ENCODE peak calls at places on chromosome 12, in five cellular contexts. M is tibial nerve, D is mammary epithelial cell, Z is A673, E is lower lobe of right lung. Y is an unnamed sample.

GRCh38 chr12:28759334-28759733 is 389.7 kb upstream of the FAR2 start:
- DNase-seq in M (no peak), D (peak; percentile 97), Z (peak; percentile 1), E (no peak), Y (peak; percentile 99)

GRCh38 chr12:70275045-70275444 is 31.8 kb downstream of the CNOT2 start:
- DNase-seq in M (no peak), D (no peak), Z (no peak), E (no peak), Y (no peak)

GRCh38 chr12:80320121-80320678 is 123.8 kb upstream of the PTPRQ start:
- DNase-seq in M (no peak), D (no peak), Z (no peak), E (no peak), Y (no peak)

GRCh38 chr12:49954863-49955830 is 4.6 kb downstream of the AQP2 start:
- DNase-seq in M (no peak), D (no peak), Z (no peak), E (no peak), Y (no peak)

GRCh38 chr12:76028649-76029277 is 2.8 kb downstream of the PHLDA1 start:
- DNase-seq in M (no peak), D (no peak), Z (no peak), E (no peak), Y (no peak)

GRCh38 chr12:54159140-54159539 is 29.6 kb downstream of the SMUG1 start:
- DNase-seq in M (no peak), D (peak; percentile 17), Z (no peak), E (no peak), Y (peak; percentile 13)

GRCh38 chr12:22262309-22262708 is 72.2 kb downstream of the ST8SIA1 start:
- DNase-seq in M (no peak), D (no peak), Z (no peak), E (no peak), Y (no peak)

GRCh38 chr12:10121278-10121677 is 8.7 kb downstream of the CLEC7A start:
- DNase-seq in M (no peak), D (no peak), Z (no peak), E (no peak), Y (no peak)

GRCh38 chr12:52335598-52336262 is 14.5 kb upstream of the KRT83 start:
- DNase-seq in M (no peak), D (no peak), Z (no peak), E (no peak), Y (no peak)

GRCh38 chr12:49327887-49328286 is 4.8 kb downstream of the TROAP start:
- DNase-seq in M (no peak), D (no peak), Z (no peak), E (no peak), Y (no peak)

GRCh38 chr12:52354197-52354596 is 13.1 kb downstream of the KRT85 start:
- DNase-seq in M (no peak), D (no peak), Z (peak; percentile 63), E (no peak), Y (no peak)

GRCh38 chr12:47124451-47124850 is 44.7 kb upstream of the AMIGO2 start:
- DNase-seq in M (no peak), D (peak; percentile 55), Z (no peak), E (no peak), Y (peak; percentile 82)

GRCh38 chr12:22574921-22575320 is 30.6 kb upstream of the C2CD5 start:
- DNase-seq in M (no peak), D (no peak), Z (no peak), E (no peak), Y (no peak)

GRCh38 chr12:64968989-64969819 is 144.8 kb downstream of the TBC1D30 start:
- DNase-seq in M (no peak), D (no peak), Z (no peak), E (no peak), Y (peak; percentile 58)

GRCh38 chr12:53728206-53728605 is 954 bp upstream of the CALCOCO1 start:
- DNase-seq in M (no peak), D (no peak), Z (no peak), E (no peak), Y (no peak)

GRCh38 chr12:9869307-9870161 is at the start of gene CLEC2B:
- DNase-seq in M (no peak), D (peak; percentile 92), Z (peak; percentile 74), E (no peak), Y (peak; percentile 98)

GRCh38 chr12:106110626-106111300 is 28.0 kb downstream of the NUAK1 start:
- DNase-seq in M (no peak), D (no peak), Z (no peak), E (no peak), Y (no peak)

GRCh38 chr12:82912406-82912805 is 225.7 kb downstream of the TMTC2 start:
- DNase-seq in M (no peak), D (peak; percentile 76), Z (no peak), E (no peak), Y (peak; percentile 75)

GRCh38 chr12:121072147-121072546 is 33.1 kb upstream of the OASL start:
- DNase-seq in M (no peak), D (no peak), Z (no peak), E (no peak), Y (no peak)

GRCh38 chr12:27460471-27460978 is 14.0 kb downstream of the SMCO2 start:
- DNase-seq in M (no peak), D (peak; percentile 67), Z (no peak), E (no peak), Y (peak; percentile 87)

DNA sequence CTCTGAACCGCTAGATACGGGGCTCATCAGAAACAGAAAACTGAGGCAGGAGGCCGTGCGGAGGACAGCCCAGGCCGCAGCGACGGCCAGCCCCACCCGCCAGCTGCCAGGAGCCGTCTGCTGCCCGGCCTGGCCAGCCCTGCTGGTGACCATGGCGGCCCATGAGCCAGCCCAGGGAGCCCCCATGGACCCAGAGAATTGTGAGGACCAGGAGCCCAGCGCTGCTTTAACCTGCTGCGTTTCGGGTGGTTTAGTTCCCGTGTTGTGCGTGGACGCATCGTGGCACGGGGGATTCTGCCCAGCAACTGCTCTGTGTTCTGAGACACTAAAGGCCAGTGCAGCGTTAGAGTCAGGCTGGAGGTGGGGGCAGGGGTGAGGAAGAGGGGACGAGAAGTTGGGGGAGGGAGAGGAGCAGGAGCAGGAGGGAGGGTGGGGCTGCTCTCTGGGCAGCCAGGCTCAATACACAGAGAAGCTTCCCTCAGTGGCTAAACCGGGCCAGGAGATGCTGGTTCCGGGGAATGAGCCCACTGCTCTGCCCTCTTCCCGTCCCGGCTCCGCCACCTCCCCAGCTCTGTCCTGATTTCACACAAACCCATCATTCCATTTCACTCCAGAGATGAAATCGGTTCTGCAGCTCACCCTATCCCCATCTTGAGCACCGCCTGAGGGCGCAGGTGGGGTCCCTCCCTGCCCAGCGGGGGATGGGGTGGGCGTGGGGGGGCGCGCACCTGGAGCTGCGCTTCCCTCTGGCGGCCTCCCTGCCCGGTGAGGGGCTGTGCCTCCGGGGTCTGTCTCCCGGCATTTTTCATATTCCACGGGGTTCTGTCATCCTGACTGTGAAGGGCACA is 44.4 kb downstream of the NOC4L start:
- DNase-seq in M (no peak), D (no peak), Z (no peak), E (no peak), Y (no peak)
- H3K27me3 ChIP-seq in M (no peaks in the 10 kb centered on the region), D (no peaks in the 10 kb centered on the region), Z (no peaks in the 10 kb centered on the region), E (peaks cover 4% of the 10 kb centered on the region), Y (no peaks in the 10 kb centered on the region)

GRCh38 chr12:119942386-119942785 is 46.6 kb upstream of the BICDL1 start:
- DNase-seq in M (no peak), D (no peak), Z (no peak), E (no peak), Y (no peak)
- TF ChIP-seq CTCF in M (no peak), D (no peak), Z (no peak), E (no peak), Y (no peak)

GRCh38 chr12:1872448-1872847 is 46.0 kb downstream of the CACNA2D4 start:
- DNase-seq in M (no peak), D (no peak), Z (no peak), E (no peak), Y (no peak)

GRCh38 chr12:1870998-1871917 is 47.2 kb downstream of the CACNA2D4 start:
- DNase-seq in M (no peak), D (no peak), Z (no peak), E (no peak), Y (no peak)

GRCh38 chr12:1873531-1874149 is 44.8 kb downstream of the CACNA2D4 start:
- DNase-seq in M (no peak), D (no peak), Z (no peak), E (no peak), Y (no peak)

GRCh38 chr12:1869145-1869544 is 48.8 kb downstream of the LRTM2 start:
- DNase-seq in M (no peak), D (no peak), Z (no peak), E (no peak), Y (no peak)

GRCh38 chr12:1870086-1870485 is 48.4 kb downstream of the CACNA2D4 start:
- DNase-seq in M (no peak), D (no peak), Z (no peak), E (no peak), Y (no peak)
- H3K27me3 ChIP-seq in M (no peaks in the 10 kb centered on the region), D (peaks cover 2% of the 10 kb centered on the region), Z (no peaks in the 10 kb centered on the region), E (peaks cover 9% of the 10 kb centered on the region), Y (no peaks in the 10 kb centered on the region)

GRCh38 chr12:124518051-124518932 is 49.1 kb downstream of the NCOR2 start:
- DNase-seq in M (peak; percentile 100), D (peak; percentile 97), Z (peak; percentile 99), E (peak; percentile 96), Y (peak; percentile 97)
- TF ChIP-seq CTCF in M (no peak), D (no peak), Z (no peak), E (no peak), Y (no peak)

GRCh38 chr12:113609692-113610469 is 138.2 kb upstream of the LHX5 start:
- DNase-seq in M (no peak), D (no peak), Z (no peak), E (no peak), Y (no peak)
- H3K27me3 ChIP-seq in M (no peaks in the 10 kb centered on the region), D (peaks cover 7% of the 10 kb centered on the region), Z (peaks cover 51% of the 10 kb centered on the region), E (peaks cover 53% of the 10 kb centered on the region), Y (no peaks in the 10 kb centered on the region)

DNA sequence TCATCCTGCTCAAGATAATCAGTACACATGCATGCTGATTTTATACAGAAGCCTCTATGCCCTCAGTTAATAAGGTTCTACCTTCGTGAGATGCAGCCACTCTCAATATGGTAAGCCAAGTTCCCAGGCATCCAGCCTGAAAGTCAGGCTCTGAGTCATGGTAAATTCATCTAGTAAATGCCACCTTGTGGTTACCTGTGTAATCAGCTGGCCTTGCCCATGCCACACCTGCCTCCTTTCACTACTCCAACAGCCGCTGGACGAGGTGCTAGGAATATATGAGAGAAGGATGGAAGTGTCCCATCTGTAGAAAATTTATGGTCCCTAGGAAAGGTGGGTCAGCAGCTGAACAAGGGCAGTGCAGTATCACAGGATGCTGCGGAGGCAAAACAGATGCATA is 207.3 kb downstream of the SSPN start:
- DNase-seq in M (no peak), D (peak; percentile 94), Z (no peak), E (no peak), Y (peak; percentile 87)
- TF ChIP-seq CTCF in M (no peak), D (peak; percentile 39), Z (no peak), E (no peak), Y (peak; percentile 56)

GRCh38 chr12:2413999-2414792 is 361.4 kb downstream of the CACNA1C start:
- DNase-seq in M (no peak), D (no peak), Z (no peak), E (no peak), Y (no peak)

GRCh38 chr12:2410490-2410889 is 357.7 kb downstream of the CACNA1C start:
- DNase-seq in M (no peak), D (no peak), Z (no peak), E (no peak), Y (no peak)

GRCh38 chr12:2411586-2412304 is 359.0 kb downstream of the CACNA1C start:
- DNase-seq in M (no peak), D (no peak), Z (no peak), E (no peak), Y (no peak)

GRCh38 chr12:2411011-2411410 is 358.2 kb downstream of the CACNA1C start:
- DNase-seq in M (no peak), D (no peak), Z (no peak), E (no peak), Y (no peak)

GRCh38 chr12:2412305-2412643 is 359.5 kb downstream of the CACNA1C start:
- DNase-seq in M (no peak), D (no peak), Z (no peak), E (no peak), Y (no peak)
- H3K27me3 ChIP-seq in M (no peaks in the 10 kb centered on the region), D (no peaks in the 10 kb centered on the region), Z (no peaks in the 10 kb centered on the region), E (no peaks in the 10 kb centered on the region), Y (no peaks in the 10 kb centered on the region)